ENCODE peak calls at places on chromosome 10, in five cellular contexts. F is heart left ventricle; H is uterus; T is H9; P is CD8-positive, alpha-beta T cell. W is an unnamed sample. For H3K9me3, the result is how much of the 10 kb centered on the place peaks cover.

GRCh38 chr10:73467210-73467609 is 28.6 kb downstream of the PPP3CB start:
- DNase-seq in F (no peak), H (no peak), T (no peak), P (no peak), W (no peak)

GRCh38 chr10:66455304-66455703 is 470.5 kb upstream of the LRRTM3 start:
- DNase-seq in F (no peak), H (no peak), T (no peak), P (no peak), W (peak)

GRCh38 chr10:70856454-70856853 is 31.9 kb downstream of the PCBD1 start:
- DNase-seq in F (no peak), H (no peak), T (no peak), P (no peak), W (no peak)

GRCh38 chr10:17109475-17110207 is 20.0 kb downstream of the CUBN start:
- DNase-seq in F (no peak), H (no peak), T (no peak), P (no peak), W (no peak)

GRCh38 chr10:132708936-132709335 is 77.0 kb downstream of the NKX6-2 start:
- DNase-seq in F (no peak), H (no peak), T (peak), P (no peak), W (peak)

GRCh38 chr10:49001402-49001801 is 61.8 kb upstream of the LRRC18 start:
- DNase-seq in F (no peak), H (no peak), T (peak), P (no peak), W (peak)

GRCh38 chr10:89338717-89339116 is 10.9 kb downstream of the IFIT3 start:
- DNase-seq in F (no peak), H (no peak), T (no peak), P (no peak), W (no peak)

GRCh38 chr10:34853357-34853756 is 38.3 kb upstream of the PARD3 start:
- DNase-seq in F (no peak), H (no peak), T (no peak), P (no peak), W (no peak)

GRCh38 chr10:95333997-95334792 is 43.4 kb upstream of the PDLIM1 start:
- DNase-seq in F (peak), H (peak), T (no peak), P (no peak), W (no peak)

GRCh38 chr10:125039354-125039769 is 97.4 kb downstream of the ZRANB1 start:
- DNase-seq in F (no peak), H (no peak), T (no peak), P (no peak), W (no peak)

DNA sequence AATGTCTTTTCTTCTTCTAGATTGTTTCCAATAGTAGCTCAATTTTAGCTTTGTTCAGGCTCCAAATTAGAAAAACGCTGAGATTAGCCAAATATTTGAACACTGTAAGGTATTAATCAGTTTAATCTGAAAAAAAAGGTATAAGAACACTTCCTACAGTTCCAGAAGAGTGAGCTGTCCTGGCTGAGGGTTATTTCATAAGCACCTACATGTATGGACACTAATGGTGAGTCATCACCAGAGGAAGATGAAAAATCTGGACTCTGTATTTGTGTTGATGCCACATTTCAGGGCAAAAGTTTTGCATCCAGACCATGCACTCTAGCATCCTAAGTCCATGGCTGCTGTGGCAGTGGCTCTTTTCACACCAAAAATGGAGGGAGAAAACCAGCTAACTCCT is 189.5 kb downstream of the ANKRD30A start:
- DNase-seq in F (no peak), H (no peak), T (no peak), P (no peak), W (no peak)
- H3K9me3 ChIP-seq in F (under half), H (under half), T (half or more), P (under half), W (under half)

DNA sequence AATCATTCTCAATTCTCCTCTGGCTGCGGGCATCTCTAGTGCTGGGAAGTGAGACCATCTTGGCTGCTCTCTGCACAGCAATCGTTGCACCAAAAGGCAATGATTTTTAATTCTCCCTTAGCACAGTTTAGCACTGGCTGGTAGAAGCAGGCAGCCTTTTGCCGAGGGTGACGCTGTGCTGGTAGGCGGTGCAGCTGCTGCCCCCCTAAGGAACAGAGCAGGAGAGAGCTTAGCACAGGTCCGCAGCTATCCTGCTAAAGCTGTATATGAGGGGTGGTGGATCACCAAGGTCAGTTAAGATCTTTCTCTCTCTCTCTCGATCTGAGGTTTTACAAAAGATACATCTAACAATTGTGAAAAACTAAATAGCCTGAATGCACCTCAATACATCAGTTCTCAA is 390.1 kb downstream of the GATA3 start:
- DNase-seq in F (no peak), H (no peak), T (peak), P (peak), W (peak)
- TF ChIP-seq CTCF in F (peak), H (no peak), T (peak), P (no peak), W (peak)

GRCh38 chr10:58239561-58240169 is 28.0 kb downstream of the IPMK start:
- DNase-seq in F (no peak), H (no peak), T (no peak), P (no peak), W (no peak)
- H3K9me3 ChIP-seq in F (under half), H (under half), T (under half), P (under half), W (under half)

GRCh38 chr10:50982989-50983388 is 91.3 kb upstream of the PRKG1 start:
- DNase-seq in F (no peak), H (no peak), T (no peak), P (no peak), W (no peak)

GRCh38 chr10:50981385-50981784 is 92.9 kb upstream of the PRKG1 start:
- DNase-seq in F (no peak), H (no peak), T (no peak), P (no peak), W (no peak)

GRCh38 chr10:50981904-50982303 is 92.4 kb upstream of the PRKG1 start:
- DNase-seq in F (no peak), H (no peak), T (no peak), P (no peak), W (no peak)
- TF ChIP-seq CTCF in F (no peak), H (no peak), T (no peak), P (no peak), W (no peak)